ENCODE peak calls at places on chromosomes 12 and 14, in nine cellular contexts. D is SK-N-SH, Y is neural progenitor cell, W is MM.1S, C is hepatocyte, G is PC-3, M is HCT116, L is GM23248, I is GM23338. S is an unnamed sample.

GRCh38 chr12:104057771-104058197 is 6.5 kb upstream of the HCFC2 start:
- DNase-seq in D (peak), Y (peak), W (peak), C (no peak), G (peak), M (no peak), L (peak), I (peak), S (peak)

GRCh38 chr14:26276757-26277156 is 321.1 kb downstream of the NOVA1 start:
- DNase-seq in D (no peak), Y (peak), W (no peak), C (peak), G (peak), M (no peak), L (no peak), I (peak), S (no peak)

GRCh38 chr14:50070840-50071548 is 45.4 kb downstream of the VCPKMT start:
- DNase-seq in D (no peak), Y (no peak), W (no peak), C (no peak), G (no peak), M (no peak), L (no peak), I (no peak), S (no peak)

GRCh38 chr12:132030367-132031038 is 80.8 kb downstream of the EP400 start:
- DNase-seq in D (no peak), Y (no peak), W (no peak), C (no peak), G (peak), M (no peak), L (peak), I (no peak), S (no peak)

GRCh38 chr14:93173943-93174395 is 10.7 kb downstream of the MOAP1 start:
- DNase-seq in D (peak), Y (no peak), W (no peak), C (peak), G (peak), M (no peak), L (peak), I (no peak), S (no peak)

GRCh38 chr12:111240374-111240773 is 128.5 kb downstream of the PHETA1 start:
- DNase-seq in D (no peak), Y (no peak), W (no peak), C (no peak), G (no peak), M (no peak), L (no peak), I (no peak), S (no peak)

GRCh38 chr12:87216436-87216835 is 812.8 kb downstream of the C12orf50 start:
- DNase-seq in D (no peak), Y (no peak), W (no peak), C (no peak), G (no peak), M (no peak), L (peak), I (no peak), S (no peak)

GRCh38 chr14:50947446-50947845 is 3.2 kb upstream of the PYGL start:
- DNase-seq in D (no peak), Y (no peak), W (no peak), C (no peak), G (peak), M (no peak), L (peak), I (no peak), S (no peak)

GRCh38 chr14:32080001-32080510 is 3.0 kb downstream of the ARHGAP5 start:
- DNase-seq in D (no peak), Y (no peak), W (no peak), C (no peak), G (no peak), M (no peak), L (no peak), I (no peak), S (no peak)

GRCh38 chr14:22122227-22123187 is 448.9 kb upstream of the OR4E1 start:
- DNase-seq in D (no peak), Y (peak), W (peak), C (peak), G (peak), M (no peak), L (no peak), I (peak), S (peak)

GRCh38 chr12:42097971-42098370 is 46.7 kb downstream of the GXYLT1 start:
- DNase-seq in D (no peak), Y (no peak), W (peak), C (no peak), G (no peak), M (no peak), L (no peak), I (no peak), S (no peak)

GRCh38 chr14:55121628-55122440 is 7.2 kb upstream of the LGALS3 start:
- DNase-seq in D (no peak), Y (no peak), W (no peak), C (peak), G (peak), M (no peak), L (no peak), I (no peak), S (no peak)

GRCh38 chr14:89418452-89418851 is 1.4 kb upstream of the FOXN3 start:
- DNase-seq in D (peak), Y (no peak), W (peak), C (no peak), G (no peak), M (no peak), L (peak), I (no peak), S (no peak)

GRCh38 chr14:69660344-69661193 is 49.2 kb downstream of the SUSD6 start:
- DNase-seq in D (no peak), Y (no peak), W (no peak), C (no peak), G (no peak), M (no peak), L (no peak), I (no peak), S (no peak)

GRCh38 chr14:52716160-52716559 is 9.2 kb downstream of the PSMC6 start:
- DNase-seq in D (no peak), Y (no peak), W (no peak), C (no peak), G (no peak), M (no peak), L (no peak), I (no peak), S (no peak)

GRCh38 chr12:6312529-6313325 is 2.2 kb downstream of the PLEKHG6 start:
- DNase-seq in D (no peak), Y (peak), W (peak), C (peak), G (peak), M (no peak), L (peak), I (peak), S (no peak)

GRCh38 chr14:95725685-95726336 is 11.9 kb upstream of the TCL1A start:
- DNase-seq in D (no peak), Y (no peak), W (no peak), C (no peak), G (no peak), M (no peak), L (no peak), I (no peak), S (peak)

GRCh38 chr12:11833174-11833895 is 183.9 kb downstream of the ETV6 start:
- DNase-seq in D (no peak), Y (no peak), W (no peak), C (no peak), G (no peak), M (no peak), L (no peak), I (no peak), S (no peak)

GRCh38 chr12:115763982-115764621 is 513.4 kb downstream of the MED13L start:
- DNase-seq in D (no peak), Y (no peak), W (no peak), C (peak), G (peak), M (no peak), L (no peak), I (no peak), S (no peak)

GRCh38 chr12:22855456-22855855 is 230.5 kb downstream of the ETNK1 start:
- DNase-seq in D (no peak), Y (no peak), W (no peak), C (no peak), G (no peak), M (no peak), L (no peak), I (peak), S (no peak)

GRCh38 chr12:103805961-103806360 is 35.1 kb downstream of the NT5DC3 start:
- DNase-seq in D (no peak), Y (no peak), W (no peak), C (no peak), G (no peak), M (no peak), L (no peak), I (no peak), S (no peak)

GRCh38 chr12:128408669-128409068 is 141.7 kb downstream of the TMEM132C start:
- DNase-seq in D (no peak), Y (peak), W (no peak), C (no peak), G (no peak), M (no peak), L (no peak), I (no peak), S (no peak)

GRCh38 chr14:29858299-29858698 is 69.3 kb downstream of the PRKD1 start:
- DNase-seq in D (no peak), Y (no peak), W (peak), C (no peak), G (no peak), M (no peak), L (no peak), I (no peak), S (peak)

GRCh38 chr12:13094349-13094748 is 9.1 kb downstream of the GSG1 start:
- DNase-seq in D (no peak), Y (no peak), W (peak), C (no peak), G (peak), M (no peak), L (peak), I (no peak), S (no peak)

GRCh38 chr12:19915392-19916192 is 452.7 kb upstream of the PDE3A start:
- DNase-seq in D (peak), Y (peak), W (peak), C (peak), G (peak), M (peak), L (peak), I (peak), S (no peak)

GRCh38 chr14:93049867-93050331 is 65.8 kb downstream of the ITPK1 start:
- DNase-seq in D (no peak), Y (peak), W (no peak), C (no peak), G (no peak), M (no peak), L (no peak), I (no peak), S (no peak)

GRCh38 chr14:35883677-35884293 is 57.6 kb downstream of the BRMS1L start:
- DNase-seq in D (peak), Y (peak), W (peak), C (peak), G (peak), M (no peak), L (peak), I (peak), S (peak)

DNA sequence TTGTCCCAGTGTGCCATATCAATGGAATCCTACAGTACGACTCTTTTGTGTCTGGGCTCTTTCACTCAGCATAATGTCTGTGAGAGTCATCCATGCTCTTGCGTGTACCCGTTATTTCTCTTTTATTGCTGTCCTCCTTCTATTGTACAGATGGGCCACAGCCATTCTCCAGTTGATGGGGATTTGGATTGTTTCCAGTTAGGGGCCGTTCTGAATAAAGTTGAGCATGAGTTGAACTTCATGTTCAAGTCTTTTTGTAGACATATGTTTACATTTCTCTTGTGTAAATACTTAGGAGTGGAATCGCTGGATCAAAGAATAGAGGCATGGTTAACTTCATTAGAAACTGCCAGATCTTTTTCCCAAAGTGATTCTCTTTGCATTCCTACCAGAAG is 38.4 kb downstream of the MYO1H start:
- DNase-seq in D (no peak), Y (no peak), W (no peak), C (peak), G (no peak), M (no peak), L (no peak), I (no peak), S (no peak)
- TF ChIP-seq EZH2phosphoT487 in D (no peak), Y (no peak), W (no peak), C (no peak), G (no peak), M (no peak), L (no peak), I (no peak), S (no peak)

GRCh38 chr12:120844768-120845449 is 59.2 kb downstream of the SPPL3 start:
- DNase-seq in D (no peak), Y (no peak), W (no peak), C (no peak), G (no peak), M (no peak), L (no peak), I (no peak), S (no peak)

GRCh38 chr12:120847392-120848157 is 56.6 kb downstream of the SPPL3 start:
- DNase-seq in D (no peak), Y (no peak), W (peak), C (no peak), G (peak), M (peak), L (peak), I (no peak), S (peak)

GRCh38 chr12:120844297-120844696 is 59.9 kb downstream of the SPPL3 start:
- DNase-seq in D (no peak), Y (no peak), W (no peak), C (no peak), G (no peak), M (no peak), L (no peak), I (no peak), S (no peak)

GRCh38 chr12:120845696-120846095 is 58.5 kb downstream of the SPPL3 start:
- DNase-seq in D (no peak), Y (no peak), W (no peak), C (no peak), G (no peak), M (no peak), L (no peak), I (no peak), S (no peak)

DNA sequence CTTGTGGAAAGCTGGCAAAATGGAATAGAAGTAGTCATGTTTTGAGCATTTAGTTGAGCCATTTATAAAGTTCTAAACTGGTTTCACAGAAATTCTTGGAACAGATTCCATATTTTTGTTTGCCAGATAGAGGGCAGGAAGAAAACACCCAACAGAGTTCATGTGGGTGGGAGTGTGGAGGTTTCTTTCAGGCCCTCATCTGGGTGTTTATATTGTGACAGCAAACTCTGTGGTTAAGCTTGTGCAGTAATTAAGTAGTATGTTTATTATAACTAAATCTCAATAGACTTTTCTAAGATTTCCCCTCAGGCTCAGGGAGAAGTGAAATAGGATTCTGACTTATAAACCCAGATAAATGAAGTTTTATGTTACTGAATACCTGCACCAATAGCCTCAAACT is 57.4 kb downstream of the SPPL3 start:
- DNase-seq in D (no peak), Y (no peak), W (no peak), C (no peak), G (peak), M (no peak), L (peak), I (no peak), S (no peak)
- TF ChIP-seq EZH2phosphoT487 in D (no peak), Y (no peak), W (no peak), C (no peak), G (no peak), M (no peak), L (no peak), I (no peak), S (no peak)

DNA sequence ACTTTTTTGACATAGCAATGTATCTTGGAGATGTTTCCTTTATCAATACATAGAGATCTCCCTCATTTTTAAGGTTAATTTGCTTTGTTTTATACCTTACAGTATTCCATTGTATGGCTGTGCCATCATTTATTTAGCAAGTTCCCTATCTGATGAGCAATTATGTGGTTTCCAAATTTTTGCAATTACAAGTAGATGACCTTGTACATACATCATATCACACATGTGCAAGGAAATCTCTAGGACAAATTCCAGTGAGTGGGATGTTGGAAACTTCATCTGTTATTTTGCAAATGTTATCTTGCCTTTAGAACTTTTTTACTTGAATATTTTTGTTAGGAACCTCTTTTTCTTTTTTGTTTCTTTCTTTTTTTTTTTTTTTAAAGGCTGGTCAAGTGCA is 49.7 kb downstream of the DRAM1 start:
- DNase-seq in D (no peak), Y (no peak), W (no peak), C (no peak), G (no peak), M (no peak), L (peak), I (no peak), S (no peak)
- TF ChIP-seq EZH2phosphoT487 in D (no peak), Y (no peak), W (no peak), C (no peak), G (no peak), M (no peak), L (no peak), I (no peak), S (no peak)

GRCh38 chr12:54377797-54378515 is 6.6 kb downstream of the ZNF385A start:
- DNase-seq in D (no peak), Y (no peak), W (no peak), C (no peak), G (no peak), M (no peak), L (no peak), I (no peak), S (no peak)

GRCh38 chr12:54379401-54380201 is 4.9 kb downstream of the ZNF385A start:
- DNase-seq in D (peak), Y (peak), W (peak), C (peak), G (peak), M (peak), L (peak), I (peak), S (peak)

GRCh38 chr12:54376596-54377468 is 7.7 kb downstream of the ZNF385A start:
- DNase-seq in D (no peak), Y (no peak), W (no peak), C (no peak), G (no peak), M (no peak), L (no peak), I (no peak), S (no peak)

GRCh38 chr12:54381136-54381535 is 3.4 kb downstream of the ZNF385A start:
- DNase-seq in D (no peak), Y (no peak), W (no peak), C (no peak), G (no peak), M (no peak), L (no peak), I (no peak), S (no peak)

DNA sequence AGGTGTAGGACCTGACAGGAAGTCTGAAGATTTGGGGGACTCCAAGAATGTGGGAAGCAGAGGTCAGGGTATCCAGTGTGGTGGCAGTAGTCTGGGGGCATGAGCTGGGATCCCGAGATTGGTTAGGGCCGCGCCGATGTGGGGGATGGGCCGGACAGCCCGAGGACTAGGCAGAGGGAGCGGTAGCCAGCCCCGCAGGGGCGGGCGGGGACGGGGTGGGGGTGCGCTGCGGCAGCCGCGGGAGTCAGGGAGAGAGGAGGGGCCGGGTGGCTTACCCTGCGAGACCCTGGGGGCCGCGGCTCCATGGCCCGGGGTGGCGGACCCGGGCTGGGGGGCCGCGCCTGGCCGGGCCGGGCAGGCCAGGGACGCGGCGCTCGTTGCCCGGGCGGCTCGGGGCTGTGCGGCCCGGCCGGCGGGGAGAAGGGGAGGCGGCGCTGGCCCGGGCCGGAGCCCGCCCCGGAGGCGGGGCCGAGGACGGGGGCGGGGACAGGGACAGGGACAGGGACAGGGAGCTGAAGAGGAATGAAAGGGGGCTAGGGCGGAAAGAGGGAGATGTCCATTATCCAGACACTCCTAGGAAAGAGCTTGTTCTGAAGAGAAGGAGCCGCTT is 5.6 kb downstream of the ZNF385A start:
- DNase-seq in D (peak), Y (peak), W (peak), C (peak), G (peak), M (no peak), L (peak), I (peak), S (peak)
- TF ChIP-seq EZH2phosphoT487 in D (no peak), Y (no peak), W (no peak), C (no peak), G (no peak), M (no peak), L (no peak), I (no peak), S (no peak)

GRCh38 chr14:61713724-61714437 is 18.6 kb downstream of the HIF1A start:
- DNase-seq in D (no peak), Y (no peak), W (no peak), C (no peak), G (no peak), M (no peak), L (no peak), I (no peak), S (no peak)
- TF ChIP-seq EZH2phosphoT487 in D (no peak), Y (no peak), W (no peak), C (no peak), G (no peak), M (no peak), L (no peak), I (no peak), S (no peak)

DNA sequence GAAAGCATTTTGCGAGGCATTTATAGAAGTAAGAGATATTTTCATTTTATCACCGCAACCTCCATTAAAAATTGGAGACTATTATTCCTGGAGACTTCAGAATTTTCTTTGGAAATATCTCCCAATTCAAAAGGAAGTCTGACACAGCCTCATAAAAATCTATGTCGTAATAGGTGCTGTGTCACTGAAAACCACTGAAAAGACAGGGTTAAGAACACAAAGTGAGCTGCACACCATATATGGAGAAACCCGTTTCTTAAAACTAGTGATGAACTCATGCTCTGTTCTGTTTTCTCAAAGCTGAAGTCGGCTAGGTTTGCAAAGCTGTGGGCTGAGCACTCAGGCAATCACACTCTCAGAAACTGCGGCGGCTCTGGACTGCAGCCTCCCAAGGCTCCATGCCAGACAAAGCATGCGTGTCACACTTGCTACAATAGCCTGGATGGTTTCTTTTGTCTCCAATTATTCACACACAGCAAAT is at the start of gene GLIPR1:
- DNase-seq in D (peak), Y (peak), W (peak), C (peak), G (peak), M (no peak), L (peak), I (no peak), S (peak)
- TF ChIP-seq EZH2phosphoT487 in D (no peak), Y (no peak), W (no peak), C (no peak), G (no peak), M (no peak), L (no peak), I (no peak), S (no peak)

GRCh38 chr12:91931110-91931509 is 214.5 kb downstream of the BTG1 start:
- DNase-seq in D (no peak), Y (no peak), W (no peak), C (peak), G (peak), M (no peak), L (peak), I (no peak), S (no peak)
- TF ChIP-seq EZH2phosphoT487 in D (no peak), Y (no peak), W (no peak), C (no peak), G (no peak), M (no peak), L (no peak), I (no peak), S (no peak)